ENCODE peak calls at places on chromosomes 3 and 15, in eight cellular contexts. V is colonic mucosa, G is pancreas, R is upper lobe of right lung, J is H1, N is GM12878, C is choroid plexus epithelial cell, U is AG09309. H is an unnamed sample.

GRCh38 chr3:64668582-64669510 is 19.0 kb downstream of the ADAMTS9 start:
- DNase-seq in R (no peak), J (no peak), V (no peak), G (no peak), C (no peak), N (no peak), U (no peak), H (no peak)

GRCh38 chr3:186268616-186269448 is 93.2 kb downstream of the DGKG start:
- DNase-seq in G (no peak), R (no peak), C (peak; percentile 76), N (no peak), U (peak; percentile 7), V (no peak), J (no peak), H (no peak)

GRCh38 chr3:186115229-186115996 is 6.5 kb upstream of the ETV5 start:
- DNase-seq in J (no peak), R (no peak), G (no peak), C (no peak), N (no peak), V (no peak), U (no peak), H (no peak)

GRCh38 chr15:62021991-62022600 is 38.2 kb downstream of the VPS13C start:
- DNase-seq in G (no peak), C (peak; percentile 22), V (no peak), J (no peak), R (no peak), N (no peak), U (no peak), H (no peak)

GRCh38 chr3:60250810-60251209 is 1000.4 kb downstream of the FHIT start:
- DNase-seq in R (no peak), C (no peak), U (no peak), V (no peak), N (no peak), G (no peak), J (no peak), H (no peak)

GRCh38 chr15:50907866-50908208 is 646 bp upstream of the AP4E1 start:
- DNase-seq in J (no peak), G (no peak), R (no peak), U (no peak), V (peak; percentile 67), N (no peak), C (peak; percentile 41), H (peak; percentile 6)

GRCh38 chr3:189567322-189567721 is 63.9 kb upstream of the TP63 start:
- DNase-seq in C (no peak), G (no peak), J (no peak), N (peak; percentile 28), U (no peak), R (no peak), V (no peak), H (no peak)

GRCh38 chr15:67091073-67091965 is 25.9 kb downstream of the SMAD3 start:
- DNase-seq in U (no peak), V (peak; percentile 57), J (no peak), N (peak; percentile 80), R (no peak), C (peak; percentile 90), G (peak; percentile 54), H (no peak)

GRCh38 chr15:70713547-70714414 is 49.6 kb downstream of the UACA start:
- DNase-seq in R (no peak), C (peak; percentile 54), N (no peak), V (no peak), G (no peak), J (no peak), U (no peak), H (no peak)
- H3K4me3 ChIP-seq in R (no peak overlapping the region), C (no peak overlapping the region), N (no peak overlapping the region), V (no peak overlapping the region), G (no peak overlapping the region), J (no peak overlapping the region), U (no peak overlapping the region), H (no peak overlapping the region)

GRCh38 chr3:194011807-194012206 is 124.1 kb upstream of the HES1 start:
- DNase-seq in V (no peak), J (no peak), N (no peak), R (no peak), U (no peak), C (no peak), G (no peak), H (no peak)
- TF ChIP-seq CTCF in V (no peak), J (no peak), N (no peak), R (no peak), U (no peak), C (no peak), G (no peak), H (no peak)

GRCh38 chr3:14377838-14378169 is 24.6 kb upstream of the SLC6A6 start:
- DNase-seq in J (no peak), C (no peak), N (peak; percentile 25), R (peak; percentile 74), U (no peak), V (no peak), G (no peak), H (no peak)
- H3K4me3 ChIP-seq in J (no peak overlapping the region), C (no peak overlapping the region), N (no peak overlapping the region), R (no peak overlapping the region), U (no peak overlapping the region), V (no peak overlapping the region), G (no peak overlapping the region), H (no peak overlapping the region)

DNA sequence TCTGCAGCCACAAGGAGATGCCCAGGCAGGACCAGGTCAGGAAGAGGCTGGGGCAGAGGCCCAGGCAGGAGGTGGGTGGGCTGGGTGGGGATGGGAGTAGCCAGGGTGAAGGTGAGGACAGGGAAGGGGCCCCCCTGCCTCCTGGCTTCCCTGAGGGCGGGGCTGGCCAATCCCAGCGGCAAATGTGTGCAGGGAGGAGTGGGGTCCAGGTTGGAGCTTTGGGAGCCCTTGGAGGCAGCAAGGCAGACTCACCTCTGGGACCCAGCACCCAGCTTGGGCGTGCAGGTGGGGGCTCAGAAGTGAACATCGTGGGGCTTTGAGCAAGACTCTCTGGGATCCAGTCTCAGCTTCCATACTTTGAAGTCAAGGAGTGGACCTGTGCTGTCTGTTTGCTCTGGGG is 25.2 kb downstream of the GP9 start:
- DNase-seq in R (no peak), V (no peak), J (no peak), C (no peak), G (no peak), U (no peak), N (no peak), H (no peak)
- TF ChIP-seq CTCF in R (no peak), V (no peak), J (no peak), C (no peak), G (no peak), U (no peak), N (no peak), H (no peak)

DNA sequence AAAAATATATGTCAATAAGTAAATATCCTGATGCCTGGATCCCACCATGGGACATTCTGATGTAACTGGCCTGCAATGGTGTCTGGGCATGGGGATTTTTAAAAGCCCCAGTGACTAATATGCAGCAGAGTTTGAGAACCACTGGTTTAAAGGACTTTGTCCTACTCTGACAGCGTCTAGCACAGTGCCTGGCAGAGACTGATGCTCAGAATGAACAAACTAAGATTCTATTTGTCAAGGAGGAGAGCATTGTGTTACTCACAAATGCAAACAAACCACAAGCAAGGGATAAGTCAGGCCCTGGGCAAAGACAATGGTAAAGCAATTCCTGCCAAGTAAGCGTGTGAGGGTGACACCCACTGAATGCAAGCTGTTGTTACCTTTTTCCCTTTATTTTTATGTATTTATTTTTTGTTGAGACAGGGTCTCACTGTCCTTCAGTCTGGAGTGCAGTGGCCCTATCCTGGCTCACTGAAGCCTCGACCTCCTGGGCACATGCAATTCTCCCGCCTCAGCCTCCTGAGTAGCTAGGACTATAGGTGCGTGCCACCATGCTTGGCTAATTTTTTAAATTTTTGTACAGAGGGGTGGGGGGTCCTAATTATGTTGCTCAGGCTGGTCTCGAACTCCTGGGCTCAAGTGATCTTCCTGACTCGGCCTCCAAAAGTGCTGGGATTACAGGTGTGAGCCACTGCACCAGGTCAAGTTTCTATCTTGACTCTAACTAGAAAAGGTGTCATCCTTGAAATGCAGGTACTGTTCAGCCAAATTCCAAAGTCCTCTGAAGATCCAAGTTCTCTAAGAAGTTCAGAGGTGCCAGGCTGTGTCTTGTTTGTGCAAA is 909 bp upstream of the GPD1L start:
- DNase-seq in R (no peak), N (no peak), J (no peak), G (no peak), V (peak; percentile 52), C (peak; percentile 14), U (no peak), H (no peak)
- H3K4me3 ChIP-seq in R (peak overlapping the region; percentile 81), N (no peak overlapping the region), J (no peak overlapping the region), G (no peak overlapping the region), V (peak overlapping the region; percentile 98), C (peak overlapping the region; percentile 59), U (no peak overlapping the region), H (no peak overlapping the region)

GRCh38 chr3:143037867-143038266 is 36.5 kb downstream of the U2SURP start:
- DNase-seq in J (no peak), V (no peak), G (no peak), C (no peak), R (no peak), N (no peak), U (no peak), H (no peak)
- TF ChIP-seq CTCF in J (no peak), V (no peak), G (no peak), C (no peak), R (no peak), N (no peak), U (no peak), H (peak; percentile 5)

GRCh38 chr3:125142418-125142778 is 70.2 kb downstream of the SLC12A8 start:
- DNase-seq in U (no peak), J (no peak), N (no peak), R (no peak), V (no peak), G (no peak), C (no peak), H (no peak)

GRCh38 chr3:125140011-125140813 is 72.3 kb downstream of the SLC12A8 start:
- DNase-seq in J (no peak), N (no peak), C (peak; percentile 45), V (no peak), R (no peak), G (no peak), U (no peak), H (no peak)

GRCh38 chr3:125141596-125142417 is 70.7 kb downstream of the SLC12A8 start:
- DNase-seq in U (no peak), C (peak; percentile 58), N (no peak), V (peak; percentile 60), J (no peak), G (no peak), R (peak; percentile 85), H (no peak)

GRCh38 chr3:125139386-125139785 is 73.2 kb downstream of the SLC12A8 start:
- DNase-seq in R (no peak), U (no peak), G (no peak), V (no peak), C (no peak), N (no peak), J (no peak), H (no peak)

DNA sequence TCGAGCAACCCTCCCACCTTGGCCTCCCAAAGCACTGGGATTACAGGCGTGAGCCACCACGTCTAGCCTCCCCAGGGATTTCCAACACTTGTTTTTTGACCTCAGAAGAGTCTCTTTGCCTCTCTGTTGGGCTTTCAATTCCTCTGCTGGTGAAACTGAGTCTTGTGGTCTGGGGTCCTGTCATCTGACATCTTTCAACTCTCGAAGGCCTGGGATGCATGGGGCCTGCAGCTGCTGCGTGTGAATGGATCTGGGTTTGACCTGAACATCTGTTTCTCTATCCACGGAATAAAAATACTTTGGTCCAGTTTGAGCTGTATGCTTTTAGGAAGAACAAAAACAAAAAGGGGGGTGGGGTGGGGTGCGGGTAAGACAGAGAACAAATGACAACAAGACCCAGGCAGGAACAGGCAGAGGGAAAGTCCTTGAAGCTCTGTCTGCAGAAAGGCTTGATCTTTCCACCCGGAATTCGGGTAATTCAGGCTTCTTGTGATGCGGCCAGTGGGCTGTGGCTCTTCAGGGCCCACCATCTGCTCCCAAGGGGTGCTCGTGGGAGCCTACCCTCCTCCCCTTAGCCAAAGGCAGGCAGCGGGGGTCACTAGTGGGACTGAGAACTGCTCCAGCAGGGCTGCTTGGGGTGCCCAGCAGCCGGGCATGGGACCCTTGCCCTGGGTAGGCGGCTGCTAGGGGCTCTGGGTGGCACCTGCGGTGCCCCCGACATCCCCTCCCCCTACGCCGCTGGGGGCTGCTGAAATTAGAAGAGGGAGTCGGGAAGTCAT is 71.5 kb downstream of the SLC12A8 start:
- DNase-seq in J (no peak), V (no peak), G (no peak), U (no peak), R (no peak), C (peak; percentile 36), N (no peak), H (no peak)
- H3K4me3 ChIP-seq in J (peak overlapping the region; percentile 42), V (no peak overlapping the region), G (no peak overlapping the region), U (no peak overlapping the region), R (peak overlapping the region; percentile 41), C (peak overlapping the region; percentile 46), N (peak overlapping the region; percentile 60), H (no peak overlapping the region)